ENCODE peak calls at places on chromosomes 7 and 10, in eight cellular contexts. One of them, this sample, is unnamed. For H3K9me3, the result is how much of the 10 kb centered on the place peaks cover.

GRCh38 chr10:127151541-127151940 is 44.9 kb downstream of the INSYN2A start:
- DNase-seq in A549: no peak
- DNase-seq in right cardiac atrium: no peak
- DNase-seq in stomach: no peak
- DNase-seq in BE2C: no peak
- DNase-seq in SJSA1: no peak
- DNase-seq in neural progenitor cell: no peak
- DNase-seq in H1: no peak
- DNase-seq in this sample: no peak

GRCh38 chr7:112370436-112370835 is 79.8 kb upstream of the IFRD1 start:
- DNase-seq in A549: no peak
- DNase-seq in right cardiac atrium: no peak
- DNase-seq in stomach: peak
- DNase-seq in BE2C: no peak
- DNase-seq in SJSA1: no peak
- DNase-seq in neural progenitor cell: no peak
- DNase-seq in H1: no peak
- DNase-seq in this sample: no peak

GRCh38 chr7:85719981-85720963 is 533.4 kb upstream of the SEMA3D start:
- DNase-seq in A549: no peak
- DNase-seq in right cardiac atrium: no peak
- DNase-seq in stomach: no peak
- DNase-seq in BE2C: no peak
- DNase-seq in SJSA1: no peak
- DNase-seq in neural progenitor cell: no peak
- DNase-seq in H1: no peak
- DNase-seq in this sample: no peak

GRCh38 chr10:50917486-50917885 is 32.1 kb upstream of the A1CF start:
- DNase-seq in A549: no peak
- DNase-seq in right cardiac atrium: no peak
- DNase-seq in stomach: no peak
- DNase-seq in BE2C: no peak
- DNase-seq in SJSA1: no peak
- DNase-seq in neural progenitor cell: no peak
- DNase-seq in H1: no peak
- DNase-seq in this sample: peak

GRCh38 chr10:21020545-21020944 is 123.4 kb upstream of the NEBL start:
- DNase-seq in A549: peak
- DNase-seq in right cardiac atrium: no peak
- DNase-seq in stomach: peak
- DNase-seq in BE2C: peak
- DNase-seq in SJSA1: peak
- DNase-seq in neural progenitor cell: peak
- DNase-seq in H1: peak
- DNase-seq in this sample: no peak

GRCh38 chr10:101367569-101368453 is 13.8 kb downstream of the BTRC start:
- DNase-seq in A549: peak
- DNase-seq in right cardiac atrium: no peak
- DNase-seq in stomach: no peak
- DNase-seq in BE2C: no peak
- DNase-seq in SJSA1: no peak
- DNase-seq in neural progenitor cell: no peak
- DNase-seq in H1: no peak
- DNase-seq in this sample: peak

GRCh38 chr10:14009315-14010082 is 321.2 kb downstream of the FRMD4A start:
- DNase-seq in A549: no peak
- DNase-seq in right cardiac atrium: no peak
- DNase-seq in stomach: no peak
- DNase-seq in BE2C: no peak
- DNase-seq in SJSA1: peak
- DNase-seq in neural progenitor cell: no peak
- DNase-seq in H1: no peak
- DNase-seq in this sample: peak

GRCh38 chr7:102860351-102860811 is 52.4 kb upstream of the LRRC17 start:
- DNase-seq in A549: no peak
- DNase-seq in right cardiac atrium: no peak
- DNase-seq in stomach: no peak
- DNase-seq in BE2C: no peak
- DNase-seq in SJSA1: peak
- DNase-seq in neural progenitor cell: no peak
- DNase-seq in H1: no peak
- DNase-seq in this sample: peak

GRCh38 chr7:151114151-151115090 is 28.1 kb downstream of the AGAP3 start:
- DNase-seq in A549: no peak
- DNase-seq in right cardiac atrium: no peak
- DNase-seq in stomach: peak
- DNase-seq in BE2C: no peak
- DNase-seq in SJSA1: no peak
- DNase-seq in neural progenitor cell: peak
- DNase-seq in H1: no peak
- DNase-seq in this sample: no peak

GRCh38 chr7:80847895-80848294 is 71.0 kb downstream of the SEMA3C start:
- DNase-seq in A549: no peak
- DNase-seq in right cardiac atrium: no peak
- DNase-seq in stomach: no peak
- DNase-seq in BE2C: no peak
- DNase-seq in SJSA1: no peak
- DNase-seq in neural progenitor cell: no peak
- DNase-seq in H1: no peak
- DNase-seq in this sample: no peak

GRCh38 chr10:58696736-58697135 is 184.1 kb downstream of the BICC1 start:
- DNase-seq in A549: no peak
- DNase-seq in right cardiac atrium: no peak
- DNase-seq in stomach: no peak
- DNase-seq in BE2C: no peak
- DNase-seq in SJSA1: no peak
- DNase-seq in neural progenitor cell: no peak
- DNase-seq in H1: no peak
- DNase-seq in this sample: no peak

GRCh38 chr7:136030867-136031318 is 53.7 kb upstream of the MTPN start:
- DNase-seq in A549: no peak
- DNase-seq in right cardiac atrium: no peak
- DNase-seq in stomach: no peak
- DNase-seq in BE2C: no peak
- DNase-seq in SJSA1: no peak
- DNase-seq in neural progenitor cell: no peak
- DNase-seq in H1: no peak
- DNase-seq in this sample: no peak

DNA sequence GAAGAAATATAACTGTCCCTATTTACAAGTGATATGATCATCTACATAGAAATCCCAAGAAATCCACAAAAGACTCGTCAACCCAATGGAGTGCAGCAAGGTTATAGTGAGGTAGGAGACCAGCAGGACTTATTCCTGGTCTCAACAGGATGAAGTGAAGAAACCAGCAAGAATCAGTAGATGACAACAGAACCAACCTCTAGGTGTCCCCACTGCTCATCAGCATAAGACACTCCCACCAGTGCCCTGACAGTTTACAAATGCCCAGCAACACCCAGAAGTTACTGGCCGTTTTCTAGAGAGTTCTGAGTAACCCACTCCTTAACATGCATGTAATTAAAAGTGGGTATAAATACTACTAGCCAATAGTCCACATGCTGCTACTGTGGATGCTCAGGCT is 470.5 kb upstream of the LRRTM3 start:
- DNase-seq in A549: no peak
- DNase-seq in right cardiac atrium: no peak
- DNase-seq in stomach: no peak
- DNase-seq in BE2C: peak
- DNase-seq in SJSA1: no peak
- DNase-seq in neural progenitor cell: no peak
- DNase-seq in H1: no peak
- DNase-seq in this sample: no peak
- H3K9me3 ChIP-seq in A549: under half
- H3K9me3 ChIP-seq in right cardiac atrium: under half
- H3K9me3 ChIP-seq in stomach: under half
- H3K9me3 ChIP-seq in BE2C: under half
- H3K9me3 ChIP-seq in SJSA1: under half
- H3K9me3 ChIP-seq in neural progenitor cell: under half
- H3K9me3 ChIP-seq in H1: under half
- H3K9me3 ChIP-seq in this sample: under half

DNA sequence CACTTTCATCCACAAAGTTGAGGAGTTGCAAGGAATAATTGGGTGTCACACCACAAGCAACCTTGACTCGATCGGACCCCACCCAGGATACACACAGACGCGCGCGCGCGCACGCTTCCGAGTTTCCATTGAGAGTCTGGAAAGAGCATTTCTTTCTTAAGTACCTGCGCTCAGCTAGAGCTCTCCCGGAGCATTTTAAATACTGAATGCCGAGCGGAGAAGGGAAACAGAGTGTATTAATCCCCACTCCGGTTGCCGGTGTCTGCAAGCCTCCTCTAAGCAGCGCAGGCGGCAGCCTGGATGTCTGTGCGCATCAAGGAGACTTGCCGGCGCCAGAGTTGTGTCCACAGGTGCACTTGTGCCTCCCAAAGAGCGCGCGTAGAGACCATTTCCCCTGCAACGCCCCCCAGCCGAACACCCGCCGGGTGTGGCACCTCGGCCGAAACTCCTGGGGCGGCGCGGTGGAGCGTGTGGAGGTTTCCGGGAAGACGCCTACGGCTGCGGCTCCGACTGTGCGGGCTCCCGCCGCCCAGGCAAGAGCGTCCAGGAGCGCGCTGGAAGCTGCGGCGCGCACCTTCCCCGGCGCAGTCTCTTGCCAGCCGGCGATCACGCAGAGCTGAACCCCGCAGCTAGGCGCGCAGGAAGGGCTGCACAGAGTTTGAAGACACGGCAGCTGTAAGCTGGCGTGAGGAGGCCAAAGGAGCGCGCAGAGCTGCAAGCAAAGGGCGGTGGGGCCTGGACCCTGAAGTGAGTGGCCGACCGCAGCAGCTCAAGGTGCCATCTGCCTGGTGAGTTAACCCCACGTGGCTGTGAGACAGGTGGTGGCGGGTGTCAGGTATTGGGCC is 1.1 kb upstream of the FEZF1 start:
- DNase-seq in A549: no peak
- DNase-seq in right cardiac atrium: peak
- DNase-seq in stomach: no peak
- DNase-seq in BE2C: no peak
- DNase-seq in SJSA1: no peak
- DNase-seq in neural progenitor cell: peak
- DNase-seq in H1: no peak
- DNase-seq in this sample: no peak
- H3K4me3 ChIP-seq in A549: no peak
- H3K4me3 ChIP-seq in right cardiac atrium: peak
- H3K4me3 ChIP-seq in stomach: peak
- H3K4me3 ChIP-seq in BE2C: no peak
- H3K4me3 ChIP-seq in SJSA1: no peak
- H3K4me3 ChIP-seq in neural progenitor cell: peak
- H3K4me3 ChIP-seq in H1: peak
- H3K4me3 ChIP-seq in this sample: no peak

DNA sequence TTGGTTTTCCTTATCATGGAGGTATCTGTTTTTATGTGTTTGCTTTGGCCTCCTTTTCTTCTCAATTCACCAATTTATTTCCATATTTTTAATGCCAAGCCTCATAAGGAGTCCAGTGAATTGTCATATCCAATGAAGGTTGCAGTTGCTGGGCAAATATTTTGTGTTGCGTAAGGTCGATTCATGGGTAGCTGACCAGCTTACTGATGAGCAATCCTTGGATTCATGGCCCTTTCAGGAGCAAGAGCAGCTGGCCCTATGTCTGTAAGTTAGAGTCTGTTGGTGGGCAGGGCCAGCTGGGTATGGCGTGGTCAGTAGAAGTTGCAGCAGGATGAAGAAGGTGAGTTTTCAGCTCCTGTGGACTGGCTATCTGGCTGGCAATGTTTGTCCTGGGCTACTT is 183.0 kb downstream of the PFKFB3 start:
- DNase-seq in A549: no peak
- DNase-seq in right cardiac atrium: no peak
- DNase-seq in stomach: no peak
- DNase-seq in BE2C: no peak
- DNase-seq in SJSA1: no peak
- DNase-seq in neural progenitor cell: no peak
- DNase-seq in H1: no peak
- DNase-seq in this sample: no peak
- H3K9me3 ChIP-seq in A549: under half
- H3K9me3 ChIP-seq in right cardiac atrium: under half
- H3K9me3 ChIP-seq in stomach: under half
- H3K9me3 ChIP-seq in BE2C: under half
- H3K9me3 ChIP-seq in SJSA1: under half
- H3K9me3 ChIP-seq in neural progenitor cell: under half
- H3K9me3 ChIP-seq in H1: under half
- H3K9me3 ChIP-seq in this sample: under half

GRCh38 chr7:90723233-90723632 is 127.1 kb downstream of the CDK14 start:
- DNase-seq in A549: no peak
- DNase-seq in right cardiac atrium: no peak
- DNase-seq in stomach: no peak
- DNase-seq in BE2C: no peak
- DNase-seq in SJSA1: no peak
- DNase-seq in neural progenitor cell: no peak
- DNase-seq in H1: no peak
- DNase-seq in this sample: no peak
- H3K4me3 ChIP-seq in A549: no peak
- H3K4me3 ChIP-seq in right cardiac atrium: no peak
- H3K4me3 ChIP-seq in stomach: no peak
- H3K4me3 ChIP-seq in BE2C: no peak
- H3K4me3 ChIP-seq in SJSA1: no peak
- H3K4me3 ChIP-seq in neural progenitor cell: no peak
- H3K4me3 ChIP-seq in H1: no peak
- H3K4me3 ChIP-seq in this sample: no peak

DNA sequence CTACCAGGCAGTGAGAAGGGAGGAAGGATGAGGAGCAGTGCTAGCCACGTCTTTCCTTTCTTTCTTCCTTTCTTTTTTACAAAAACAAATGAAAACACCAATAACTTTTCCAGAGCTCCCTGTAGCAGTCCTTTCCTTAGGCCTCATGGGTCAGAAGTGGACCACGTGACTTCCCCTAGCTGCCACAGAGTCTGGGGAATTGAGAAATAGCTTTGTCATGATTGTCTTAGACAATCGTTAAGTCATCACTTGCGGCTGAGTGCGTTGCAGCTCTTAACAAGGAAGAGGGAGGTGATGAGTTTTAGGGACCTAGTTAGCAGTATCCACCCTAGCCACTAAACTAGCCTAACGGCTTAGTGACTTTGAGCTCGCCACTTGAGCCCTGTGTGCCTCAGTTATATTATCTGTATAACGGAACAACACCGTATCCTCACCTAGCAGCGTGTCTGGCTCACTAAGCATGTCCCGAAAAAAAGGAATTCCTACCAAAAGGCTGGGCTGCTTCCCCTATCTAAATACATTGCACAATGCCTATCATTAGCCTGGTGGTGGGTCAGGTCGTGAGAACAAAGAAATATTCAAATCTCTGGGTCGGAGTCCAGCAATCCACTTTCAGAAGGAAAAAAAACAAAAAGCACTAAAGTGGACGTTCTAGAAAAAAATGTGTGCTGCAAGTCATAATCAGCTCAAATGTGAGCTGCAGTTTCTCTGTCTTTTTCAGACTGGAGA is 338.7 kb upstream of the FOXK1 start:
- DNase-seq in A549: no peak
- DNase-seq in right cardiac atrium: no peak
- DNase-seq in stomach: no peak
- DNase-seq in BE2C: no peak
- DNase-seq in SJSA1: no peak
- DNase-seq in neural progenitor cell: no peak
- DNase-seq in H1: no peak
- DNase-seq in this sample: no peak
- H3K9me3 ChIP-seq in A549: under half
- H3K9me3 ChIP-seq in right cardiac atrium: under half
- H3K9me3 ChIP-seq in stomach: under half
- H3K9me3 ChIP-seq in BE2C: under half
- H3K9me3 ChIP-seq in SJSA1: under half
- H3K9me3 ChIP-seq in neural progenitor cell: under half
- H3K9me3 ChIP-seq in H1: under half
- H3K9me3 ChIP-seq in this sample: half or more

This sample was measured in AG04450.